ENCODE peak calls at places on chromosomes 3 and 15, in four cellular contexts. X, O, S and Q are unnamed samples.

GRCh38 chr15:94324835-94325767 is 93.7 kb downstream of the MCTP2 start:
- DNase-seq in X (peak; percentile 71), O (no peak), S (no peak), Q (no peak)

GRCh38 chr3:132284756-132285619 is 32.2 kb upstream of the ACP3 start:
- DNase-seq in S (no peak), X (no peak), O (no peak), Q (no peak)

GRCh38 chr15:34794590-34795206 is 651 bp downstream of the ACTC1 start:
- DNase-seq in X (no peak), O (no peak), S (no peak), Q (no peak)

GRCh38 chr3:3683261-3683660 is 116.0 kb upstream of the LRRN1 start:
- DNase-seq in X (no peak), O (no peak), S (peak; percentile 83), Q (no peak)

GRCh38 chr15:99564221-99565030 is 1.4 kb upstream of the MEF2A start:
- DNase-seq in X (no peak), S (peak; percentile 75), O (peak; percentile 44), Q (no peak)

GRCh38 chr3:11734-12133 is 184.8 kb upstream of the CHL1 start:
- DNase-seq in S (no peak), O (no peak), X (peak; percentile 47), Q (peak; percentile 14)

GRCh38 chr15:57216288-57216687 is 160.0 kb upstream of the CGNL1 start:
- DNase-seq in X (no peak), S (peak; percentile 91), O (peak; percentile 84), Q (no peak)

GRCh38 chr3:135034291-135034768 is 239.3 kb downstream of the EPHB1 start:
- DNase-seq in S (no peak), O (no peak), X (no peak), Q (no peak)

GRCh38 chr3:50607271-50608091 is 4.1 kb downstream of the CISH start:
- DNase-seq in X (peak; percentile 58), O (no peak), S (no peak), Q (no peak)

GRCh38 chr15:90994059-90994416 is 297 bp downstream of the PRC1 start:
- DNase-seq in S (no peak), X (no peak), O (no peak), Q (no peak)

GRCh38 chr15:52318729-52319500 is 23.3 kb upstream of the MYO5C start:
- DNase-seq in O (no peak), X (no peak), S (no peak), Q (peak; percentile 73)

GRCh38 chr3:105829229-105829628 is 39.6 kb downstream of the CBLB start:
- DNase-seq in X (no peak), O (no peak), S (no peak), Q (no peak)

GRCh38 chr15:40339621-40339945 is 1.2 kb downstream of the CCDC9B start:
- DNase-seq in O (no peak), S (no peak), X (no peak), Q (no peak)
- TF ChIP-seq CTCF in O (no peak), S (no peak), X (no peak), Q (peak; percentile 41)

GRCh38 chr3:184177331-184177731 is 2.7 kb downstream of the AP2M1 start:
- DNase-seq in O (no peak), X (no peak), S (peak; percentile 29), Q (no peak)
- H3K4me3 ChIP-seq in O (peak overlapping the region; percentile 66), X (no peak overlapping the region), S (peak overlapping the region; percentile 76), Q (peak overlapping the region; percentile 92)

GRCh38 chr3:139934557-139935070 is 371 bp upstream of the CLSTN2 start:
- DNase-seq in O (peak; percentile 0), S (peak; percentile 40), X (peak; percentile 48), Q (peak; percentile 69)
- TF ChIP-seq CTCF in O (no peak), S (peak; percentile 40), X (no peak), Q (peak; percentile 53)

DNA sequence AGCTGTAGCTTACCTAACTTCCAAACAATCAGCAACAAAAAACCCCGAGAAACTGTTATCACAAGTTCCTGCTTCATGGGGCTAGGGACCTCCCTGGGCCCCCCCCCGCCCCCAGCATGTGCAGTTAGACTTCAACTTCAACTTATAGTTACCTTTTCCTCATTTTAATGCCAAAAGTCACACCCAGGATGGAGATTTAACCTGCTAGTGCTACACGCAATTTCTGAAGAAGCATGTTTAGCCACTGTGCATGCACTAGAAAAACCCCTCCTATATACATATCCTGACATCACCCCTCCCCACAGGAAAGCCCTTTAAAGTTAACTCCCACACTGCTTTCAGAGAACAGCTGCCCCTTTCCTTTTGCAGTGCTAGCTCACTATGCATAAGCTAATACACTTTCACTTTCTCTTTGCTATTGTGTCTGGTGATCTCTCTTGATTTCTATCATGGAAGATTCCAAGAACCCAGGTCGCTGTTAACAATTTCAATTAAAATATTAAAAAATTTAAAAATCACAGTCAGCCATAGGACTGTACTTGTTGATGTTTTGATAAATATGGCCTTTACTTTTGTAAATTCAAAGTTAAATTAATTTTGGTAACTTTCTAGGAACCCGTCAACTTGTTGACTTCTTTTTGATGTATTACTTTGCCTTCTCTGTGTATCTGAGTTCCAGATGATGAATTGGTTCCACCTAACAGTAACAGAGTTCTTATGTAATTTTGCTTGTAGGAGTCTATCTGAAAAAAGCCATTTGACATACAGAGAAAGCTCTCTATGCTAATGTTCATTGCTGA is 75.2 kb upstream of the ACAD9 start:
- DNase-seq in X (no peak), O (no peak), S (peak; percentile 19), Q (no peak)
- H3K4me3 ChIP-seq in X (no peak overlapping the region), O (peak overlapping the region; percentile 23), S (no peak overlapping the region), Q (peak overlapping the region; percentile 50)

DNA sequence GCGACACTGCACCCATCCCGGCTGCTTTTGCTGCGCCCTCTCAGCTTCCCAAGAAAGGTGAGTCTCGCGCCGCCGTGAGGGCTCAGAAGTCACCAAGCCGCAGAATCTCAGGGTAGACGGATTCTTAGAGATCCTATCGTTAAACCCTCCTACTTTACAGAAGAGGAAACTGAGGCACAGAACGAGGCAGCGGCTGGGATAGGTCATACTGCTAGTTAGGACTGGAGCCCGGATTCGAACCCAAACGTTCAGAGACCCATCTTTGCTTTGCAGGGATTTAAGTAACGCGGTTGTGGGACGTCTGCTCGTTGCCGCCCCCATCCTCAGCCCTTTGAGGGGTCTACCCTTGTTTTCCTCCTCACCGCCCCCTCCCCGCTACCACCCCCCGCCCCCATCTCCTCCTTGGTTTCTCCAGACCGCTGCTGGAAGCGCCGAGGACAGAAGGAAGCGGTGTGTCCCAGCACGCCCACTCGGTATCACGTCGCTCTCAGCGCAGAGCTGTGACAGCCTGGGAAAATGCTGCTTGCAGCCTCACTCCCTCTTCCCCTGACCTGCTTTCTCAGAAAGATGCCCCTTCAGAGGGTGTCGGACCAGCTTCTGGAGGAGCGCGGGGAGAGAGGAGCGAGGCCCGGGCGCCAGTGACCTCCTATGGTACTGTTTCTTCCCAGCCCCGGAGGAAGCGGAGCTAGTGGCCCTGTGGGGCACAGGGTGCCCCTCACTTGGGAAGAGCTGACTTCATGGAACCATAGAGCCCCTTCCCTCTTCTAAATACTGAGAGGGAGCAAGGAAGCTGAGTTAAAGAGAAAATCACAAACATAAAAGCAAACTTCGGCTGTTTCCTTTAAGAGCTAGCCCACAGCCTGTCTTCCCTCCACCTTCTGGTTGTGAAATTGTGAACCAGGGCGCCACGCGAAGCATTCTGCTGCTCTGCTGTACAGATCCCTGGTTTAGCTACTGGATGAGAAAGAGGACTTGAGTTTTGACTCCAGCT is 573 bp downstream of the IL1RAP start:
- DNase-seq in O (peak; percentile 52), X (peak; percentile 63), S (peak; percentile 49), Q (peak; percentile 37)
- TF ChIP-seq CTCF in O (no peak), X (no peak), S (no peak), Q (no peak)

GRCh38 chr3:11592460-11593298 is 51.0 kb downstream of the VGLL4 start:
- DNase-seq in X (no peak), S (peak; percentile 78), O (no peak), Q (no peak)

GRCh38 chr3:11591006-11591360 is 52.7 kb downstream of the VGLL4 start:
- DNase-seq in X (no peak), S (peak; percentile 35), O (peak; percentile 55), Q (no peak)

GRCh38 chr3:11596387-11596786 is 47.3 kb downstream of the VGLL4 start:
- DNase-seq in O (no peak), S (no peak), X (no peak), Q (no peak)

GRCh38 chr3:11591401-11592266 is 52.1 kb downstream of the VGLL4 start:
- DNase-seq in S (peak; percentile 93), X (no peak), O (peak; percentile 80), Q (peak; percentile 57)

GRCh38 chr3:11593318-11594034 is 50.2 kb downstream of the VGLL4 start:
- DNase-seq in S (no peak), O (no peak), X (no peak), Q (no peak)
- H3K4me3 ChIP-seq in S (no peak overlapping the region), O (no peak overlapping the region), X (no peak overlapping the region), Q (no peak overlapping the region)

GRCh38 chr3:64108784-64109317 is 85.6 kb upstream of the PSMD6 start:
- DNase-seq in S (no peak), O (no peak), X (no peak), Q (no peak)

GRCh38 chr3:64114651-64115050 is 91.4 kb upstream of the PSMD6 start:
- DNase-seq in O (no peak), S (no peak), X (no peak), Q (no peak)

GRCh38 chr3:64111083-64111482 is 87.8 kb upstream of the PSMD6 start:
- DNase-seq in X (no peak), O (no peak), S (no peak), Q (no peak)

GRCh38 chr3:64109438-64109837 is 86.1 kb upstream of the PSMD6 start:
- DNase-seq in S (no peak), X (no peak), O (no peak), Q (no peak)

GRCh38 chr3:64111872-64112271 is 88.6 kb upstream of the PSMD6 start:
- DNase-seq in X (no peak), S (no peak), O (no peak), Q (no peak)
- TF ChIP-seq CTCF in X (no peak), S (peak; percentile 10), O (no peak), Q (no peak)

GRCh38 chr15:48416301-48416700 is 85.1 kb downstream of the DUT start:
- DNase-seq in X (no peak), O (no peak), S (no peak), Q (no peak)

GRCh38 chr15:48411971-48412591 is 80.9 kb downstream of the DUT start:
- DNase-seq in X (no peak), O (no peak), S (peak; percentile 79), Q (no peak)

GRCh38 chr15:48415036-48415886 is 84.0 kb downstream of the DUT start:
- DNase-seq in X (no peak), S (peak; percentile 52), O (peak; percentile 44), Q (no peak)

GRCh38 chr15:48413304-48413703 is 82.1 kb downstream of the DUT start:
- DNase-seq in S (peak; percentile 47), X (no peak), O (no peak), Q (no peak)

DNA sequence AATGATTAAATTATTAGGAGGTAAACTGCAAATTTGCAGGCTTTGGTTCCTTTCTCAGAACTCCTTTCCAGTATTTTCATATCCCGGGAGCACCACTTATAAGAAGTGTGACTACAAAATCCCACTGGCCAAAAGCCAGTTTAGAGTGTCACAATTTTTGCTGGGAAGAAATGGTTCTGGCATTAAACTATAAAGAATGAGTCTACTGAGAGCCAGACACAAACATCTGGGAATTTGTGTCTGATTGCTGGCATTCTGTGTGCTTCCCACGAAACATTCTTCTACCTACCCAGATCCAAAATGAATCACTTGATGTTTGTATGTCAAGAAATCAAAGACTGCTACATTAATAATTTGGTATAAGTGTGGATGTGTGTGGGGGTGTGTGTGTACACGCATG is 82.8 kb downstream of the DUT start:
- DNase-seq in O (peak; percentile 62), S (peak; percentile 88), X (no peak), Q (no peak)
- H3K4me3 ChIP-seq in O (no peak overlapping the region), S (no peak overlapping the region), X (no peak overlapping the region), Q (no peak overlapping the region)

GRCh38 chr3:167406876-167407492 is 26.9 kb upstream of the ZBBX start:
- DNase-seq in S (peak; percentile 67), O (no peak), X (no peak), Q (no peak)
- TF ChIP-seq CTCF in S (peak; percentile 62), O (no peak), X (no peak), Q (peak; percentile 55)